ENCODE peak calls at places on chromosomes 4 and X, in six cellular contexts. F is GM12892, W is GM12878, B is HepG2, H is K562, K is H1. T is an unnamed sample.

GRCh38 chr4:185305979-185306442 is 89.7 kb downstream of the LRP2BP start:
- DNase-seq in H (no peak), F (no peak), B (no peak), W (no peak), K (no peak), T (no peak)

GRCh38 chrX:13005671-13006473 is 31.0 kb downstream of the TMSB4X start:
- DNase-seq in F (no peak), W (peak), K (no peak), B (no peak), H (no peak), T (no peak)

GRCh38 chrX:47361538-47362511 is 8.6 kb upstream of the ZNF157 start:
- DNase-seq in K (peak), H (peak), W (peak), B (peak), F (peak), T (peak)

GRCh38 chr4:74624351-74625151 is 169.8 kb downstream of the BTC start:
- DNase-seq in H (no peak), K (no peak), F (no peak), B (peak), W (no peak), T (no peak)

GRCh38 chrX:120625366-120625765 is 4.5 kb downstream of the C1GALT1C1 start:
- DNase-seq in F (no peak), W (no peak), B (no peak), K (no peak), H (no peak), T (no peak)

GRCh38 chr4:110109455-110109854 is 89.0 kb downstream of the ELOVL6 start:
- DNase-seq in B (no peak), W (no peak), K (no peak), H (no peak), F (no peak), T (no peak)

GRCh38 chr4:54654753-54655152 is 3.0 kb upstream of the KIT start:
- DNase-seq in K (peak), H (peak), W (no peak), F (no peak), B (no peak), T (no peak)

GRCh38 chrX:4708970-4709760 is 995.7 kb upstream of the PRKX start:
- DNase-seq in W (no peak), K (no peak), H (no peak), F (no peak), B (no peak), T (no peak)

GRCh38 chr4:145388043-145388442 is 93.6 kb upstream of the SMAD1 start:
- DNase-seq in H (no peak), W (no peak), F (no peak), K (no peak), B (no peak), T (no peak)

GRCh38 chrX:34778961-34779360 is 121.9 kb upstream of the TMEM47 start:
- DNase-seq in H (no peak), W (no peak), K (no peak), F (no peak), B (no peak), T (no peak)

GRCh38 chr4:65624651-65625050 is 45.6 kb downstream of the EPHA5 start:
- DNase-seq in H (no peak), F (no peak), B (no peak), K (no peak), W (no peak), T (no peak)

GRCh38 chrX:35351795-35352483 is 409.3 kb downstream of the FAM47B start:
- DNase-seq in W (no peak), K (no peak), B (no peak), H (no peak), F (no peak), T (no peak)

GRCh38 chrX:130097507-130098201 is 12.6 kb downstream of the ELF4 start:
- DNase-seq in H (peak), K (no peak), B (peak), F (no peak), W (no peak), T (no peak)
- TF ChIP-seq TAF1 in H (no peak), K (no peak), B (no peak), F (no peak), W (no peak), T (no peak)

DNA sequence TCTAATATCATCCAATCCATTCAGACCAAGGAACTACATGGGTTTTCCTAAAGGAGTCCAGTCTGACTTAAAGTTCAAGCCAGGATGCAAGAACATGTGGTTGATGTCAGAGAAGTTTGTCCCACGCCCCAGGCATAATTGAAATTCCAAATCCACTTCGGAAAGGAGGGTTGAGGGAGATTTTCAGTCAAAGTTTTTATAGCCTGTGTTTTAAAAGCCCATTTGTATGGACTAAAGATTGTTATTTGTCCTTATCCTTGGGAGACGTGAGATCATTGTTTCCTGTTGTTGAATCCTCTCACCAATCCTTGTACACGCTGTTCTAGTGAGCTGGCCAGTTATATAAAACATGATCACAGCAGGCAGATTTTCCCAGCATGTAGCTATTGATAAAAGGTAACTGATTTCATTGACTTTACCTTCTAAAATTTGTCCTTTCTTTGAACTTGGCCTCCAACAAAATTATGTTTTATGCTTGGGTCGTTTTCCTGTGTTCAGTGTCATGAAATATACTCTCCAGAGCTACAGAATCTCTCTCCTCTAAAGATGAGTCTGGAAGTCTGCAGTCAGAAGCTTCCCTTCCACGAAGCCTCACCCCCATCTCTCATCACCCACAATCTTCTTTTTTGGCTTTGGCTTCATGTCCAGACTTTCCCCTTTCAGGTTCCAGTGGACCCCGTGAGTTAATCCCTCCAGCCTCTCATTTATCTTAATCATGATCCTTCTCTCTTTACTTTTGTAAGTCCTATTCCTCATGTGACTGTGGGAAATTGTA is 92.9 kb downstream of the ATP10D start:
- DNase-seq in W (no peak), F (no peak), H (no peak), B (no peak), K (no peak), T (no peak)
- TF ChIP-seq POLR2A in W (no peak), F (no peak), H (no peak), B (no peak), K (no peak), T (no peak)

GRCh38 chrX:14028473-14028872 is 1.2 kb downstream of the GEMIN8 start:
- DNase-seq in B (no peak), F (no peak), W (peak), K (no peak), H (no peak), T (no peak)

GRCh38 chrX:14030248-14030592 is 528 bp upstream of the GEMIN8 start:
- DNase-seq in H (peak), W (no peak), B (no peak), F (no peak), K (no peak), T (no peak)

GRCh38 chrX:14029039-14029424 is 660 bp downstream of the GEMIN8 start:
- DNase-seq in K (no peak), B (no peak), F (no peak), W (no peak), H (peak), T (no peak)

GRCh38 chrX:14029425-14030247 is at the start of gene GEMIN8:
- DNase-seq in W (peak), H (peak), B (peak), K (peak), F (peak), T (peak)

GRCh38 chrX:14032383-14032782 is 2.7 kb upstream of the GEMIN8 start:
- DNase-seq in B (peak), F (no peak), H (peak), K (no peak), W (no peak), T (no peak)
- TF ChIP-seq TAF1 in B (no peak), F (no peak), H (no peak), K (no peak), W (no peak), T (no peak)

GRCh38 chr4:10529891-10530786 is 72.9 kb upstream of the ZNF518B start:
- DNase-seq in F (no peak), H (no peak), W (no peak), B (no peak), K (no peak), T (no peak)
- TF ChIP-seq POLR2A in F (no peak), H (no peak), W (no peak), B (no peak), K (no peak), T (no peak)

DNA sequence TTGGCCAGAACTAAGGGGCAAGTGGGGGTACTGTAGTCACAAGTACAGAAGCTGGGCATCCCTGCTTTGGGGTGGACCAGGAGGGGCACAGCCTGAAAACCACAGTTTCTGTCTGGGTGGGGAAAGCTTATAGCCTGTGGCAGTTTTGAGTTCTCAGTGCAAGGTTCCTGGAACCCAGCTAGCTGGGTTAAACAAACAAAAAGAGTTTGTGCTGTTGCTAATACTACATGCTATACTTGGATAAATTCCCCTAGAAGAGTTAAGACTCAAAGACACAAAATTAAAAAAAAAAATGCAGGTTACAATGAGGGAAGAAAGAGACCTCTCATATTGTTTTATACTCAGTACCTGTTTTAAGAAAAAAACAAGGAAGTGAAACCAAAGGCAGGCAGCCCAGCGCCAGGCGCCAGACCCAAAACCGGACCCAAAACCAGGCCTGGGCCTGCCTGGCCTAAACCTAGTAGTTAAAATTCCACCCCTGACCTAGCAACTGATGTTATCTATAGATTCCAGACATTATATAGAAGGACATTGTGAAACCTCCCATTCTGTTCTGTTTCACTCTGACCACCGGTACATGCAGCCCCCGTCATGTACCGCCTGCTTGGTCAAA is 50.8 kb downstream of the SLC2A9 start:
- DNase-seq in B (no peak), H (no peak), K (no peak), W (peak), F (no peak), T (no peak)
- TF ChIP-seq TAF1 in B (no peak), H (no peak), K (no peak), W (no peak), F (no peak), T (no peak)

GRCh38 chrX:130401415-130402210 is at the start of gene RBMX2:
- DNase-seq in W (peak), H (peak), F (peak), B (peak), K (peak), T (peak)
- TF ChIP-seq POLR2A in W (peak), H (peak), F (peak), B (peak), K (peak), T (peak)